ENCODE peak calls at places on chromosome 7, in eight cellular contexts. P is HepG2, U is H1, R is ovary, S is adrenal gland, E is right lobe of liver, N is prostate gland, L is Peyer's patch. O is an unnamed sample.

GRCh38 chr7:137825489-137825888 is 21.3 kb downstream of the DGKI start:
- DNase-seq in R (no peak), N (no peak), U (no peak), E (no peak), L (no peak), P (no peak), S (no peak), O (no peak)

GRCh38 chr7:107528461-107528860 is 35.3 kb downstream of the COG5 start:
- DNase-seq in P (peak), S (no peak), N (no peak), U (no peak), R (no peak), L (no peak), E (no peak), O (no peak)

GRCh38 chr7:1479287-1479686 is 20.0 kb upstream of the MICALL2 start:
- DNase-seq in E (no peak), U (no peak), S (no peak), P (no peak), R (no peak), N (no peak), L (no peak), O (no peak)

GRCh38 chr7:139828880-139829653 is at the start of gene TBXAS1:
- DNase-seq in N (peak), L (peak), E (no peak), U (no peak), P (no peak), R (no peak), S (no peak), O (peak)

GRCh38 chr7:77454802-77455201 is 38.7 kb upstream of the GSAP start:
- DNase-seq in E (no peak), N (no peak), L (no peak), S (no peak), U (no peak), P (no peak), R (no peak), O (no peak)

GRCh38 chr7:136312592-136312991 is 335.4 kb upstream of the MTPN start:
- DNase-seq in S (no peak), E (no peak), L (no peak), N (no peak), P (no peak), U (no peak), R (no peak), O (no peak)

GRCh38 chr7:2710256-2710655 is 22.3 kb downstream of the AMZ1 start:
- DNase-seq in L (peak), S (no peak), R (no peak), P (no peak), N (no peak), E (no peak), U (no peak), O (peak)

GRCh38 chr7:22563115-22563514 is 63.1 kb upstream of the STEAP1B start:
- DNase-seq in U (no peak), R (no peak), P (no peak), S (no peak), N (no peak), L (peak), E (no peak), O (no peak)

DNA sequence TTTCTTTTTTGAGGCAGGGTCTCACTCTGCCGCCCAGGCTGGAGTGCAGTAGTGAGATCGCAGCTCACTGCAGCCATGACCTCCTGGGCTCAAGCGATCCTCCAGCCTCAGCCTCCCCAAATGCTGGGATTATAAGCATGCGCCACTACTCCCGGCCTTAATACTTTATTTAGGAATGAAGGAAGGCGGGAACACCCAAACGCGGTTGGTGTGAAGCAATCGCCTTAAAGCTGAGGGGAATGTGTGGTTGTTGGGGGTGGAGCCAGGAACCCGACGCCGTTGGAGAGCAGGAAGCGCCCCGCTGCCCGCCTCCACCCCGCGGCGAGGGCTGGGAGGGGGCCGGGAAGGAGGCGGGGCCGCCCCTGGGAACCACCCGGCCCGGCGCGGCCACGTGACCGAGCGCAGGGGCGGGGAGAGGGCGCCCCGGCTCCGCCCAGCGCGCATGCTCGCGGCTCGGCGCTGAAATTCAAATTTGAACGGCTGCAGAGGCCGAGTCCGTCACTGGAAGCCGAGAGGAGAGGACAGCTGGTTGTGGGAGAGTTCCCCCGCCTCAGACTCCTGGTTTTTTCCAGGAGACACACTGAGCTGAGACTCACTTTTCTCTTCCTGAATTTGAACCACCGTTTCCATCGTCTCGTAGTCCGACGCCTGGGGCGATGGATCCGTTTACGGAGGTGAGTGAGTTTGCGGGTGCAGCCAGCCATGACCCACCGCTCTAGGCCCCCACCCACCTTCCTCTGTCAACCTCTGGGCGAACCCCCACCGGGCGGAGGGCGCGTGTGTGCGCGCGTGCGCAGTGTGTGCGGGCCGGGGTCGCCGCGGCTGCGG is at the start of gene ANLN:
- DNase-seq in N (peak), S (peak), P (peak), L (peak), E (peak), R (peak), U (peak), O (peak)
- H3K4me3 ChIP-seq in N (peak), S (no peak), P (peak), L (peak), E (peak), R (peak), U (peak), O (peak)

DNA sequence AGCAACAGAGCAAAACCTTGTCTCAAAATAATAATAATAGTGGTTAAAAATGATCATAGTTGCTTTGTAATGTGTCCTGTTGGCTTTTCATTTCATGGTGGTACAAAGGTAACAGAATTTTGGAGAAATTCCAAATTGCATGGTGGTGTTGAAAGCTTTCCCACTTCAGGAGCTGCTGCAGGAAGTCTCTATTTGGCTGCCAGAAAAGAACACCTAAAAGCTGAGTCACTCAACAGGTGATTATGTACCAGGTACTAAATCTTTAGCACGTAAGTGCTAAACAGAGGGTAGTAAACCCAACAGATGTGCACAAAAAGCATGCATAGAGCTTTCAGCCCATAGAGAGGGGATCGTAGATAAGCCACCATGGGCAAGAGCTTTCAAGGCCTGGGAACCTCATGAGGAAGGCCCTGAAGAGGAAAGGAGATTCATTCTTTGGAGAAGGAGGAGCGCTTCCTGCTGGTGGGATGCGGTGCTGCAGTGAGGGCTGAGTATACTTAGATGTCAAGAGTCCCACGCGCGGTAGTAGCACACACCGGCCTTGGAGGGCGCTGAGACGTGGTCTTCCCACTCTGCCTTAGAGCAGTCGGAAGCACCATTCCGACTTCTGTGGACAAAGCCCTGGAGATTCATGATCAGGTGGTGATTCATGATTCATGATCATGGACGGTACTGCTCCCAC is 118.7 kb downstream of the RALA start:
- DNase-seq in L (peak), P (no peak), N (no peak), U (peak), E (no peak), R (no peak), S (peak), O (no peak)
- TF ChIP-seq CTCF in L (peak), P (peak), N (no peak), U (peak), E (peak), R (no peak), S (no peak), O (peak)

GRCh38 chr7:89182116-89182515 is 386.6 kb upstream of the TEX47 start:
- DNase-seq in P (no peak), N (no peak), S (no peak), R (no peak), L (no peak), E (no peak), U (no peak), O (no peak)
- TF ChIP-seq POLR2A in P (no peak), N (no peak), S (no peak), R (no peak), L (no peak), E (no peak), U (no peak), O (no peak)

GRCh38 chr7:63927261-63927660 is 71.4 kb upstream of the ZNF722 start:
- DNase-seq in U (no peak), S (no peak), E (no peak), N (no peak), L (no peak), R (no peak), P (no peak), O (peak)
- H3K4me3 ChIP-seq in U (no peak), S (no peak), E (peak), N (peak), L (no peak), R (no peak), P (no peak), O (peak)

DNA sequence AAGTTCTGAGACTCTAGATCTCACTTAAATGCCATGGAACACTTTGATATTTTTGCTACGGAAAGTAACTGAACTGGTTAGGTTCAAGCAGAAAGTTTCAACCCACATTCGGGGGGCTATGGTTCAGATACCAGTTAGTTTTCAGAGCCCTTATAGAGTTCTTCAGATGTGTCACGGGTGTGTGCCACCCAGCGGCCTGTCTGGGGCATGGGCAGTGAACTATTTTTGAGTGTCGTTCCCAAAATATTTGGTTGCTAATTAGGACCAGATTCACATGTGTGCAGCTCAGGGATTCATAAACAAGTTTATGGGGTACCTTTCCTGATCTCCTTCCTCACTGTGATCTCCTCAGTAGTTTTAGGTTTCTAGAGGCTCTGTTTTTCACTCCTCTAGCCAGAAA is 271.9 kb downstream of the C7orf25 start:
- DNase-seq in P (no peak), E (no peak), N (no peak), U (no peak), L (no peak), R (no peak), S (no peak), O (no peak)
- TF ChIP-seq CTCF in P (no peak), E (no peak), N (no peak), U (peak), L (no peak), R (no peak), S (no peak), O (no peak)

O was measured in spleen.